ENCODE peak calls at places on chromosomes 12 and 14, in five cellular contexts. One of them, this sample, is unnamed.

GRCh38 chr12:990308-990648 is 745 bp upstream of the ERC1 start:
- DNase-seq in brain microvascular endothelial cell: peak
- DNase-seq in Peyer's patch: peak
- DNase-seq in testis: peak
- DNase-seq in Panc1: no peak
- DNase-seq in this sample: peak

GRCh38 chr12:4807116-4807783 is 87.0 kb downstream of the GALNT8 start:
- DNase-seq in brain microvascular endothelial cell: no peak
- DNase-seq in Peyer's patch: no peak
- DNase-seq in testis: no peak
- DNase-seq in Panc1: no peak
- DNase-seq in this sample: no peak

GRCh38 chr12:76552343-76552938 is 7.1 kb downstream of the OSBPL8 start:
- DNase-seq in brain microvascular endothelial cell: no peak
- DNase-seq in Peyer's patch: no peak
- DNase-seq in testis: no peak
- DNase-seq in Panc1: no peak
- DNase-seq in this sample: peak

GRCh38 chr14:43898709-43899108 is 608.4 kb downstream of the FSCB start:
- DNase-seq in brain microvascular endothelial cell: no peak
- DNase-seq in Peyer's patch: no peak
- DNase-seq in testis: no peak
- DNase-seq in Panc1: no peak
- DNase-seq in this sample: no peak

GRCh38 chr12:79982371-79983062 is 47.6 kb upstream of the PPP1R12A start:
- DNase-seq in brain microvascular endothelial cell: no peak
- DNase-seq in Peyer's patch: no peak
- DNase-seq in testis: no peak
- DNase-seq in Panc1: no peak
- DNase-seq in this sample: no peak

GRCh38 chr12:98188649-98189048 is 326.7 kb upstream of the TMPO start:
- DNase-seq in brain microvascular endothelial cell: no peak
- DNase-seq in Peyer's patch: no peak
- DNase-seq in testis: no peak
- DNase-seq in Panc1: no peak
- DNase-seq in this sample: peak

GRCh38 chr12:67981236-67982164 is 7.7 kb upstream of the IFNG-AS1 start:
- DNase-seq in brain microvascular endothelial cell: peak
- DNase-seq in Peyer's patch: no peak
- DNase-seq in testis: peak
- DNase-seq in Panc1: no peak
- DNase-seq in this sample: peak

GRCh38 chr14:56803816-56804535 is 6.3 kb downstream of the OTX2 start:
- DNase-seq in brain microvascular endothelial cell: no peak
- DNase-seq in Peyer's patch: no peak
- DNase-seq in testis: no peak
- DNase-seq in Panc1: no peak
- DNase-seq in this sample: no peak

GRCh38 chr12:122951979-122952892 is 14.0 kb downstream of the ABCB9 start:
- DNase-seq in brain microvascular endothelial cell: peak
- DNase-seq in Peyer's patch: peak
- DNase-seq in testis: peak
- DNase-seq in Panc1: no peak
- DNase-seq in this sample: peak

GRCh38 chr12:56596815-56597214 is 33.3 kb downstream of the BAZ2A start:
- DNase-seq in brain microvascular endothelial cell: no peak
- DNase-seq in Peyer's patch: no peak
- DNase-seq in testis: no peak
- DNase-seq in Panc1: no peak
- DNase-seq in this sample: no peak

GRCh38 chr14:40574780-40575179 is 1031.9 kb upstream of the LRFN5 start:
- DNase-seq in brain microvascular endothelial cell: no peak
- DNase-seq in Peyer's patch: no peak
- DNase-seq in testis: no peak
- DNase-seq in Panc1: no peak
- DNase-seq in this sample: no peak

GRCh38 chr12:6852651-6853354 is 853 bp downstream of the USP5 start:
- DNase-seq in brain microvascular endothelial cell: peak
- DNase-seq in Peyer's patch: peak
- DNase-seq in testis: peak
- DNase-seq in Panc1: no peak
- DNase-seq in this sample: peak

GRCh38 chr14:92589213-92589852 is 75.8 kb downstream of the RIN3 start:
- DNase-seq in brain microvascular endothelial cell: no peak
- DNase-seq in Peyer's patch: peak
- DNase-seq in testis: no peak
- DNase-seq in Panc1: no peak
- DNase-seq in this sample: peak

GRCh38 chr12:14999421-15000047 is 26.7 kb downstream of the PDE6H start:
- DNase-seq in brain microvascular endothelial cell: no peak
- DNase-seq in Peyer's patch: no peak
- DNase-seq in testis: peak
- DNase-seq in Panc1: no peak
- DNase-seq in this sample: no peak

GRCh38 chr12:123398918-123399617 is 15.1 kb downstream of the KMT5A start:
- DNase-seq in brain microvascular endothelial cell: no peak
- DNase-seq in Peyer's patch: no peak
- DNase-seq in testis: no peak
- DNase-seq in Panc1: no peak
- DNase-seq in this sample: no peak

GRCh38 chr14:95482967-95483842 is 33.2 kb downstream of the SYNE3 start:
- DNase-seq in brain microvascular endothelial cell: peak
- DNase-seq in Peyer's patch: peak
- DNase-seq in testis: peak
- DNase-seq in Panc1: no peak
- DNase-seq in this sample: peak

GRCh38 chr12:95412826-95413311 is 61.1 kb upstream of the METAP2 start:
- DNase-seq in brain microvascular endothelial cell: peak
- DNase-seq in Peyer's patch: no peak
- DNase-seq in testis: no peak
- DNase-seq in Panc1: no peak
- DNase-seq in this sample: peak

GRCh38 chr12:12922191-12922616 is 29.8 kb downstream of the GPRC5D start:
- DNase-seq in brain microvascular endothelial cell: peak
- DNase-seq in Peyer's patch: no peak
- DNase-seq in testis: no peak
- DNase-seq in Panc1: no peak
- DNase-seq in this sample: no peak

GRCh38 chr14:59698793-59699192 is 122.2 kb upstream of the CCDC175 start:
- DNase-seq in brain microvascular endothelial cell: peak
- DNase-seq in Peyer's patch: no peak
- DNase-seq in testis: no peak
- DNase-seq in Panc1: no peak
- DNase-seq in this sample: peak

GRCh38 chr14:101362529-101363260 is 198.6 kb upstream of the DIO3 start:
- DNase-seq in brain microvascular endothelial cell: no peak
- DNase-seq in Peyer's patch: no peak
- DNase-seq in testis: no peak
- DNase-seq in Panc1: no peak
- DNase-seq in this sample: no peak

GRCh38 chr12:111451649-111452129 is 46.0 kb downstream of the SH2B3 start:
- DNase-seq in brain microvascular endothelial cell: no peak
- DNase-seq in Peyer's patch: no peak
- DNase-seq in testis: peak
- DNase-seq in Panc1: peak
- DNase-seq in this sample: peak

GRCh38 chr12:104578453-104578852 is 121.7 kb downstream of the CHST11 start:
- DNase-seq in brain microvascular endothelial cell: peak
- DNase-seq in Peyer's patch: no peak
- DNase-seq in testis: no peak
- DNase-seq in Panc1: no peak
- DNase-seq in this sample: no peak

GRCh38 chr12:31029916-31030562 is 43.6 kb upstream of the DDX11 start:
- DNase-seq in brain microvascular endothelial cell: no peak
- DNase-seq in Peyer's patch: no peak
- DNase-seq in testis: peak
- DNase-seq in Panc1: no peak
- DNase-seq in this sample: no peak

GRCh38 chr12:77888611-77889010 is 57.9 kb downstream of the NAV3 start:
- DNase-seq in brain microvascular endothelial cell: peak
- DNase-seq in Peyer's patch: no peak
- DNase-seq in testis: no peak
- DNase-seq in Panc1: no peak
- DNase-seq in this sample: no peak

GRCh38 chr14:62694075-62694474 is 351.2 kb downstream of the KCNH5 start:
- DNase-seq in brain microvascular endothelial cell: peak
- DNase-seq in Peyer's patch: no peak
- DNase-seq in testis: no peak
- DNase-seq in Panc1: no peak
- DNase-seq in this sample: no peak

GRCh38 chr12:78725951-78726550 is 138.5 kb upstream of the SYT1 start:
- DNase-seq in brain microvascular endothelial cell: no peak
- DNase-seq in Peyer's patch: no peak
- DNase-seq in testis: no peak
- DNase-seq in Panc1: no peak
- DNase-seq in this sample: no peak

GRCh38 chr12:75837700-75838099 is 193.9 kb downstream of the PHLDA1 start:
- DNase-seq in brain microvascular endothelial cell: no peak
- DNase-seq in Peyer's patch: no peak
- DNase-seq in testis: no peak
- DNase-seq in Panc1: no peak
- DNase-seq in this sample: no peak

GRCh38 chr12:110109037-110109836 is 14.9 kb upstream of the IFT81 start:
- DNase-seq in brain microvascular endothelial cell: peak
- DNase-seq in Peyer's patch: peak
- DNase-seq in testis: peak
- DNase-seq in Panc1: no peak
- DNase-seq in this sample: peak

GRCh38 chr12:53670966-53671365 is 4.9 kb downstream of the ATP5MC2 start:
- DNase-seq in brain microvascular endothelial cell: no peak
- DNase-seq in Peyer's patch: no peak
- DNase-seq in testis: no peak
- DNase-seq in Panc1: no peak
- DNase-seq in this sample: no peak

GRCh38 chr12:104999347-104999685 is 13.2 kb downstream of the NOPCHAP1 start:
- DNase-seq in brain microvascular endothelial cell: no peak
- DNase-seq in Peyer's patch: no peak
- DNase-seq in testis: no peak
- DNase-seq in Panc1: no peak
- DNase-seq in this sample: no peak

GRCh38 chr12:4261655-4262054 is 11.9 kb upstream of the CCND2 start:
- DNase-seq in brain microvascular endothelial cell: no peak
- DNase-seq in Peyer's patch: no peak
- DNase-seq in testis: no peak
- DNase-seq in Panc1: no peak
- DNase-seq in this sample: no peak

GRCh38 chr12:3325736-3326135 is 165.3 kb upstream of the PRMT8 start:
- DNase-seq in brain microvascular endothelial cell: no peak
- DNase-seq in Peyer's patch: no peak
- DNase-seq in testis: no peak
- DNase-seq in Panc1: no peak
- DNase-seq in this sample: no peak

GRCh38 chr14:94038921-94039629 is 12.9 kb downstream of the OTUB2 start:
- DNase-seq in brain microvascular endothelial cell: no peak
- DNase-seq in Peyer's patch: no peak
- DNase-seq in testis: no peak
- DNase-seq in Panc1: no peak
- DNase-seq in this sample: no peak

GRCh38 chr12:3994500-3994899 is 121.3 kb upstream of the PARP11 start:
- DNase-seq in brain microvascular endothelial cell: no peak
- DNase-seq in Peyer's patch: no peak
- DNase-seq in testis: no peak
- DNase-seq in Panc1: no peak
- DNase-seq in this sample: no peak

GRCh38 chr14:99703381-99703780 is 19.3 kb downstream of the CYP46A1 start:
- DNase-seq in brain microvascular endothelial cell: no peak
- DNase-seq in Peyer's patch: peak
- DNase-seq in testis: no peak
- DNase-seq in Panc1: no peak
- DNase-seq in this sample: no peak
- H3K4me3 ChIP-seq in brain microvascular endothelial cell: no peak
- H3K4me3 ChIP-seq in Peyer's patch: no peak
- H3K4me3 ChIP-seq in testis: no peak
- H3K4me3 ChIP-seq in Panc1: no peak
- H3K4me3 ChIP-seq in this sample: no peak

DNA sequence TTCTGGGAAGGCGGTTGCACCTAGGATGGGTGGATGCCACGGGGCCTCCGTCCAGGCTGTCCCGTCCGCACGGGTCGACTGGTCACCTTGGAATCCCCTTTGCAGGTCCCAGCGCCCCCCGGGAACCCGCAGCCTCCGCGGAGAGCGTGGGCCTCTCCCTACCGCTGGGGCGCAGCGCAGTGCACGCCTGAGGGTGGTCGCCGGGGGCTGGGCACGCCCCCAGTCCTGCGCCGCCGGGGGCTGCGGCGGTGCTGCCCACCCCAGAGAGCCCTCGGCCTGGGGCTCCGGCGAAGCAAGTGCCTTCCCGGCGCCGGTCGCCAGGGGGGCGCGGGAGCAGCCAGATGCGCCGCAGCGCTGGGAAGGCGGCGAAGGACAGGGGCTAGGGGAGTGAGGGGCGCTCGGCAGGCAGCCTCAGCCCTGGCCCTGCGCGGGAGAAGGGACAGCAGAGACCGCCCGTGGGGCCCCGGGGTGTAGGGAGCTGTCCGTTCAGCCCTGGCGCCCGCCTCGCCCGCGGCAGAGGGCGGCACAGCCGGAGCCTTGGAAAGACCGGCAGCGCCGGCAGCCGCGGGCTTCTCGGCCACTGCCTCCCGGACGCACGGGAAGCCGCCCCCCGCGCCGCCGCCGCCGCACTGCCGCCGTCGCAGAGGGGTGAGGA is 527 bp downstream of the ZDHHC22 start:
- DNase-seq in brain microvascular endothelial cell: no peak
- DNase-seq in Peyer's patch: no peak
- DNase-seq in testis: no peak
- DNase-seq in Panc1: no peak
- DNase-seq in this sample: peak
- H3K4me3 ChIP-seq in brain microvascular endothelial cell: peak
- H3K4me3 ChIP-seq in Peyer's patch: peak
- H3K4me3 ChIP-seq in testis: peak
- H3K4me3 ChIP-seq in Panc1: peak
- H3K4me3 ChIP-seq in this sample: peak

DNA sequence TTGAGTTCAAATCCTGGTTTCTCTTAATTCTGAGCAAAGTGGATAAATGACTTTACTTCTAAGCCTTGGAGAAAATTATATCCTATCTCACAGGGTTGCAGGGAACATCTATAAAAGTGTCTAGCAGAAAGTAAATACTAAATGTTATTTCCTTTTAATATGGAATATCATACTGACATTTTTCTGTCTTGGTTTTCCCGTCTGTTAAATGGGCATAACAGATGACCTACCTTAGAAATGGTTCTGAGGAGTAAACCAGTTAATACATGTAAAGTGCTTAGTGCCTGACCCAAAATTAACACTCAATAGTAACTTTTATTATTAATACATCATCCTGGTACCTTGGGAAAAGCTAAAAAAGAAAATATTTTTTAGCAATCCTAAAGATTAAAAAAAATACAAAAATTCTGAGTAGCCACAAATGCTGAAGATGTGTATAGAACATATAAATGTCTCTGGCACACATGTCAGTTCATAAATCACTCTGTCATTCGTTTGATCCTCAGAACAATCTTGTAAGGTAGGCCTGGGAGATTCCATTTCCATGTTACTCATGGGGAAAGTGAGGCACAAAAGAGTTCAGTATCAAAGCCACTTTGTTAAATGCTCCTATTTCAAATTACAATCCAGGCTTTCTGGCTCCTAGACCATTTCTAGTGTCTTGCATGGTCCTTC is 1.3 kb downstream of the VIPAS39 start:
- DNase-seq in brain microvascular endothelial cell: no peak
- DNase-seq in Peyer's patch: no peak
- DNase-seq in testis: no peak
- DNase-seq in Panc1: no peak
- DNase-seq in this sample: no peak
- H3K4me3 ChIP-seq in brain microvascular endothelial cell: no peak
- H3K4me3 ChIP-seq in Peyer's patch: peak
- H3K4me3 ChIP-seq in testis: peak
- H3K4me3 ChIP-seq in Panc1: peak
- H3K4me3 ChIP-seq in this sample: peak

GRCh38 chr12:114473717-114474116 is 67.8 kb upstream of the TBX5 start:
- DNase-seq in brain microvascular endothelial cell: no peak
- DNase-seq in Peyer's patch: no peak
- DNase-seq in testis: no peak
- DNase-seq in Panc1: no peak
- DNase-seq in this sample: no peak
- H3K4me3 ChIP-seq in brain microvascular endothelial cell: no peak
- H3K4me3 ChIP-seq in Peyer's patch: no peak
- H3K4me3 ChIP-seq in testis: no peak
- H3K4me3 ChIP-seq in Panc1: no peak
- H3K4me3 ChIP-seq in this sample: no peak

This sample was measured in cardiac muscle cell.